ENCODE peak calls at places on chromosome 19, in eight cellular contexts. M, S, K, B, Z, Y, D and A are unnamed samples.
A peak's percentile ranks its signal among the peaks of the same experiment; 100 is the strongest.

GRCh38 chr19:8515317-8515716 is 1.4 kb upstream of the ZNF414 start:
- DNase-seq in M (no peak), S (no peak), K (peak; percentile 25), B (peak; percentile 45), Z (no peak), Y (no peak), D (no peak), A (no peak)

GRCh38 chr19:49425922-49426592 is 869 bp downstream of the GFY start:
- DNase-seq in M (no peak), S (no peak), K (no peak), B (no peak), Z (no peak), Y (no peak), D (no peak), A (peak; percentile 50)

GRCh38 chr19:16293133-16294085 is 31.2 kb upstream of the KLF2 start:
- DNase-seq in M (no peak), S (peak; percentile 81), K (no peak), B (no peak), Z (peak; percentile 98), Y (peak; percentile 51), D (peak; percentile 84), A (peak; percentile 92)

GRCh38 chr19:50838239-50838638 is 4.9 kb upstream of the KLK15 start:
- DNase-seq in M (no peak), S (no peak), K (no peak), B (no peak), Z (no peak), Y (no peak), D (no peak), A (no peak)

GRCh38 chr19:1248454-1249297 is at the start of gene MIDN:
- DNase-seq in M (no peak), S (peak; percentile 92), K (peak; percentile 80), B (peak; percentile 80), Z (peak; percentile 87), Y (peak; percentile 68), D (peak; percentile 94), A (peak; percentile 80)

GRCh38 chr19:8654591-8655339 is 24.3 kb downstream of the NFILZ start:
- DNase-seq in M (no peak), S (peak; percentile 75), K (peak; percentile 51), B (peak; percentile 63), Z (peak; percentile 21), Y (peak; percentile 11), D (peak; percentile 73), A (peak; percentile 58)

GRCh38 chr19:45632468-45633196 is 6.6 kb downstream of the EML2 start:
- DNase-seq in M (no peak), S (peak; percentile 76), K (no peak), B (no peak), Z (peak; percentile 30), Y (no peak), D (peak; percentile 84), A (peak; percentile 70)

GRCh38 chr19:45952691-45953505 is 20.8 kb downstream of the NOVA2 start:
- DNase-seq in M (no peak), S (no peak), K (no peak), B (peak; percentile 27), Z (no peak), Y (no peak), D (peak; percentile 85), A (peak; percentile 86)

GRCh38 chr19:18851673-18852325 is 20.0 kb downstream of the UPF1 start:
- DNase-seq in M (no peak), S (no peak), K (no peak), B (no peak), Z (no peak), Y (no peak), D (no peak), A (no peak)

GRCh38 chr19:6056801-6057650 is 53.3 kb downstream of the RFX2 start:
- DNase-seq in M (peak; percentile 33), S (peak; percentile 75), K (no peak), B (no peak), Z (peak; percentile 91), Y (peak; percentile 37), D (peak; percentile 84), A (peak; percentile 61)

GRCh38 chr19:2623743-2624142 is 78.8 kb downstream of the GNG7 start:
- DNase-seq in M (no peak), S (no peak), K (no peak), B (no peak), Z (no peak), Y (no peak), D (no peak), A (no peak)

GRCh38 chr19:46579286-46579944 is 21.7 kb upstream of the CALM3 start:
- DNase-seq in M (no peak), S (no peak), K (no peak), B (peak; percentile 31), Z (no peak), Y (no peak), D (no peak), A (peak; percentile 36)

GRCh38 chr19:33064778-33065550 is at the start of gene RHPN2:
- DNase-seq in M (no peak), S (peak; percentile 77), K (peak; percentile 14), B (peak; percentile 13), Z (peak; percentile 54), Y (no peak), D (peak; percentile 93), A (peak; percentile 55)

GRCh38 chr19:54473071-54473941 is at the start of gene CDC42EP5:
- DNase-seq in M (no peak), S (peak; percentile 89), K (no peak), B (no peak), Z (peak; percentile 77), Y (no peak), D (peak; percentile 93), A (peak; percentile 73)

GRCh38 chr19:40716031-40716654 is 543 bp downstream of the COQ8B start:
- DNase-seq in M (no peak), S (no peak), K (peak; percentile 65), B (peak; percentile 63), Z (peak; percentile 89), Y (no peak), D (no peak), A (no peak)

GRCh38 chr19:38199340-38199739 is 24.7 kb downstream of the DPF1 start:
- DNase-seq in M (no peak), S (no peak), K (no peak), B (no peak), Z (no peak), Y (no peak), D (no peak), A (no peak)

GRCh38 chr19:16377521-16377920 is 52.9 kb downstream of the KLF2 start:
- DNase-seq in M (no peak), S (no peak), K (no peak), B (no peak), Z (no peak), Y (no peak), D (no peak), A (no peak)

GRCh38 chr19:46926201-46927071 is 65.6 kb downstream of the ARHGAP35 start:
- DNase-seq in M (no peak), S (peak; percentile 23), K (no peak), B (no peak), Z (no peak), Y (no peak), D (no peak), A (no peak)